ENCODE peak calls at places on chromosomes 12 and 14, in seven cellular contexts. I is GM23248, J is adrenal gland, F is transverse colon, L is adipocyte, U is right cardiac atrium, W is spleen. D is an unnamed sample. For H3K9me3, the result is how much of the 10 kb centered on the place peaks cover.

GRCh38 chr12:11623382-11623781 is 26.1 kb upstream of the ETV6 start:
- DNase-seq in I (no peak), J (no peak), F (no peak), L (peak), U (no peak), W (no peak), D (no peak)

GRCh38 chr12:59372971-59373370 is 222.9 kb upstream of the SLC16A7 start:
- DNase-seq in I (peak), J (no peak), F (no peak), L (peak), U (no peak), W (no peak), D (no peak)

GRCh38 chr12:72095025-72095424 is 156.4 kb downstream of the TPH2 start:
- DNase-seq in I (no peak), J (no peak), F (no peak), L (no peak), U (no peak), W (no peak), D (no peak)

GRCh38 chr12:57739387-57739786 is 845 bp upstream of the AGAP2 start:
- DNase-seq in I (no peak), J (no peak), F (no peak), L (no peak), U (no peak), W (peak), D (no peak)

GRCh38 chr12:131387281-131388163 is 323.4 kb upstream of the SFSWAP start:
- DNase-seq in I (no peak), J (no peak), F (no peak), L (no peak), U (peak), W (peak), D (no peak)

GRCh38 chr12:82474798-82475184 is 116.5 kb downstream of the METTL25 start:
- DNase-seq in I (peak), J (no peak), F (no peak), L (peak), U (no peak), W (no peak), D (no peak)

GRCh38 chr14:34858765-34859164 is 16.4 kb downstream of the BAZ1A start:
- DNase-seq in I (no peak), J (no peak), F (no peak), L (no peak), U (no peak), W (no peak), D (no peak)

GRCh38 chr12:45214071-45214470 is 1.8 kb upstream of the ANO6 start:
- DNase-seq in I (no peak), J (no peak), F (no peak), L (no peak), U (no peak), W (no peak), D (no peak)

GRCh38 chr14:96086032-96086431 is 46.9 kb downstream of the C14orf132 start:
- DNase-seq in I (peak), J (no peak), F (no peak), L (peak), U (no peak), W (no peak), D (no peak)

GRCh38 chr14:54728700-54729527 is 162.0 kb downstream of the SAMD4A start:
- DNase-seq in I (peak), J (no peak), F (no peak), L (no peak), U (no peak), W (no peak), D (no peak)

GRCh38 chr12:57864382-57864781 is 17.9 kb upstream of the CTDSP2 start:
- DNase-seq in I (peak), J (no peak), F (no peak), L (peak), U (peak), W (no peak), D (no peak)

GRCh38 chr14:34223302-34224150 is 238.5 kb downstream of the SPTSSA start:
- DNase-seq in I (no peak), J (no peak), F (no peak), L (no peak), U (no peak), W (no peak), D (no peak)

GRCh38 chr12:27289414-27289813 is 43.2 kb upstream of the BMAL2 start:
- DNase-seq in I (peak), J (no peak), F (no peak), L (peak), U (no peak), W (no peak), D (no peak)

GRCh38 chr14:100861188-100861936 is 35.4 kb downstream of the MEG3 start:
- DNase-seq in I (peak), J (no peak), F (no peak), L (no peak), U (peak), W (peak), D (no peak)

GRCh38 chr14:90368946-90369721 is 27.7 kb upstream of the CALM1 start:
- DNase-seq in I (peak), J (no peak), F (peak), L (no peak), U (no peak), W (no peak), D (no peak)

GRCh38 chr14:95486875-95487668 is 29.4 kb downstream of the SYNE3 start:
- DNase-seq in I (no peak), J (no peak), F (peak), L (no peak), U (peak), W (no peak), D (no peak)

GRCh38 chr14:50335389-50335788 is 23.3 kb downstream of the DMAC2L start:
- DNase-seq in I (peak), J (no peak), F (peak), L (no peak), U (peak), W (no peak), D (no peak)

GRCh38 chr12:47844264-47845020 is 24.7 kb upstream of the HDAC7 start:
- DNase-seq in I (peak), J (no peak), F (no peak), L (no peak), U (peak), W (peak), D (no peak)

GRCh38 chr14:71583246-71583645 is 349.0 kb upstream of the RGS6 start:
- DNase-seq in I (peak), J (peak), F (no peak), L (peak), U (no peak), W (no peak), D (no peak)

GRCh38 chr14:24665440-24665991 is 31.5 kb upstream of the GZMB start:
- DNase-seq in I (no peak), J (no peak), F (no peak), L (no peak), U (no peak), W (no peak), D (no peak)

GRCh38 chr12:105601158-105601557 is 270.7 kb downstream of the C12orf75 start:
- DNase-seq in I (no peak), J (no peak), F (no peak), L (peak), U (no peak), W (no peak), D (no peak)

GRCh38 chr12:57127710-57128518 is at the start of gene LRP1:
- DNase-seq in I (peak), J (peak), F (peak), L (peak), U (peak), W (peak), D (peak)

GRCh38 chr12:7431993-7432685 is 11.8 kb downstream of the CD163L1 start:
- DNase-seq in I (peak), J (no peak), F (no peak), L (peak), U (no peak), W (no peak), D (no peak)
- H3K9me3 ChIP-seq in I (under half), J (under half), F (under half), L (under half), U (under half), W (under half), D (under half)

GRCh38 chr12:133107121-133107520 is 23.0 kb downstream of the ZNF891 start:
- DNase-seq in I (no peak), J (no peak), F (no peak), L (no peak), U (no peak), W (no peak), D (no peak)

GRCh38 chr12:133108150-133108549 is 21.9 kb downstream of the ZNF891 start:
- DNase-seq in I (no peak), J (no peak), F (no peak), L (no peak), U (no peak), W (no peak), D (no peak)

GRCh38 chr12:133106253-133106652 is 23.8 kb downstream of the ZNF891 start:
- DNase-seq in I (peak), J (no peak), F (no peak), L (peak), U (no peak), W (no peak), D (no peak)

GRCh38 chr12:133105620-133106019 is 24.5 kb downstream of the ZNF891 start:
- DNase-seq in I (peak), J (no peak), F (no peak), L (no peak), U (no peak), W (no peak), D (no peak)
- H3K9me3 ChIP-seq in I (under half), J (half or more), F (half or more), L (half or more), U (under half), W (half or more), D (half or more)

GRCh38 chr12:95773320-95773719 is 17.2 kb downstream of the NTN4 start:
- DNase-seq in I (no peak), J (no peak), F (no peak), L (no peak), U (no peak), W (no peak), D (no peak)

DNA sequence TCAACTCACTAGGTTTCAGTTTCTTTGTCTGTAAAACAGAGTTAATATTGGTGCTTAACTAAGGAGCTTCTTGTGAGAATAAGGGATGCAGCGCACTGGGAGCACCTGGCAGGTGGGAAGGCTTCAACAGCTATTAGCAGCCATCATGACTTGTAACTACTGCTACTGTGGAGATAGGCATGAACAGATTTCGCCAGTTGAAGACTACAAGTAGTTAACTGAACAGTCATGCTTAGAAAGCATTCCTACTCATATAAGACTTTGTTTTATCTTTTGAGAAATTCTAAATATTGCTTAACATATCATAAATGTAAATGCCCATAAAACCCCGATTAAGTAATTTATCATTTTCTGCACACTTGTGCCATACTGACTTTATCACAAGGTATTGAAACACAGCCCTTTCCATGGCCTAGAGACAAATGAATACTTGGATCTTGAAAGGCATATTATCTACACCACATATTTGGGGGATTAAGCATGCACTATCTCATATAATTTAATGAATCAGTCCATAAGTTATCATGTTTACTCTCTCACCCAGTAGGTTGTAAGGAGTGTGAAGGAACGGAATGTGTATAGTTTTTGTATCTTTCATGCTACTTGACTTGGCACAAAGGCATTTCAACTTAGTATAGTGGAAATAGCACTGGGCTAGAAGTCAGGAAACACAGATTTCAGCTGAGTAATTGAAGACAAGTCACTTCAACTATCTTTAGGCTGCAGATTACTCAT is 16.1 kb downstream of the NTN4 start:
- DNase-seq in I (peak), J (no peak), F (no peak), L (no peak), U (no peak), W (no peak), D (no peak)
- H3K9me3 ChIP-seq in I (under half), J (under half), F (under half), L (under half), U (under half), W (under half), D (under half)

GRCh38 chr14:46646796-46647195 is 4.8 kb downstream of the RPL10L start:
- DNase-seq in I (no peak), J (no peak), F (no peak), L (no peak), U (no peak), W (no peak), D (no peak)
- H3K9me3 ChIP-seq in I (under half), J (under half), F (under half), L (under half), U (under half), W (under half), D (under half)

DNA sequence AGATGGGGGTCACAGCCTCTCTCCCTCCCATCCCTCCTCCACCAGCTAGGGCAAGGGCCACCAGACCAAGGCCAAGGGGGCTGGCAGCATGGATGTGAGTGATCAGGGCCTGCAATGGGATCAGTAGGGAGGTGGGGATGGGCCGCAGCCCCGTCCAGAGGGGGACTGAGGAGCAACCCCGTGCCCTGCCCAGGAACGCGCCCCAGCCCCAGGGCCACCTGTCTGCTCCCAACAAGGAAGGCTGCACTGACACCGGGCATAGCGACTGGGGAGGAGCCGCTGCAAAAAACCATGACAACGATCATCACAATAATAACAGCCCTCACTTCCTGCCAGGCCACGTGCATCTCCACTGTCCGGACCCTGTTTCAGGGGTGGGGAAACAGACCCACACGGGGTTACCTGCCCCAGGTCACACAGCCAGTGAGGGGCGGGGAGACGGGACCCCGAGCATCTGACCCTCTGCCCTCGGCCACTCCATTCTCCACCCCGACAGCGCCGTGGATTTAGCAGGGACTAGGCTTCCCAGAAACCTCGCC is 24.3 kb downstream of the NCOR2 start:
- DNase-seq in I (peak), J (peak), F (no peak), L (no peak), U (peak), W (peak), D (no peak)
- H3K9me3 ChIP-seq in I (under half), J (under half), F (under half), L (under half), U (under half), W (under half), D (under half)

GRCh38 chr12:53981652-53982565 is 3.0 kb upstream of the HOXC10 start:
- DNase-seq in I (no peak), J (no peak), F (no peak), L (no peak), U (no peak), W (no peak), D (no peak)
- H3K9me3 ChIP-seq in I (under half), J (under half), F (under half), L (under half), U (under half), W (under half), D (under half)

GRCh38 chr14:20197459-20197858 is 6.8 kb downstream of the OR11G2 start:
- DNase-seq in I (no peak), J (peak), F (no peak), L (no peak), U (no peak), W (no peak), D (no peak)

GRCh38 chr14:20191396-20191795 is 700 bp downstream of the OR11G2 start:
- DNase-seq in I (no peak), J (no peak), F (no peak), L (no peak), U (no peak), W (no peak), D (no peak)

GRCh38 chr14:20195911-20196310 is 5.2 kb downstream of the OR11G2 start:
- DNase-seq in I (peak), J (no peak), F (no peak), L (peak), U (no peak), W (no peak), D (no peak)

GRCh38 chr14:20190596-20190995 is at the start of gene OR11G2:
- DNase-seq in I (no peak), J (no peak), F (no peak), L (no peak), U (no peak), W (no peak), D (no peak)

GRCh38 chr14:20194101-20194500 is 3.4 kb downstream of the OR11G2 start:
- DNase-seq in I (no peak), J (no peak), F (no peak), L (no peak), U (no peak), W (no peak), D (no peak)
- H3K9me3 ChIP-seq in I (under half), J (under half), F (under half), L (under half), U (under half), W (under half), D (under half)

GRCh38 chr12:34597548-34598351 is 575.5 kb downstream of the ALG10 start:
- DNase-seq in I (no peak), J (no peak), F (peak), L (no peak), U (no peak), W (peak), D (no peak)
- H3K9me3 ChIP-seq in I (under half), J (under half), F (half or more), L (under half), U (under half), W (half or more), D (under half)

DNA sequence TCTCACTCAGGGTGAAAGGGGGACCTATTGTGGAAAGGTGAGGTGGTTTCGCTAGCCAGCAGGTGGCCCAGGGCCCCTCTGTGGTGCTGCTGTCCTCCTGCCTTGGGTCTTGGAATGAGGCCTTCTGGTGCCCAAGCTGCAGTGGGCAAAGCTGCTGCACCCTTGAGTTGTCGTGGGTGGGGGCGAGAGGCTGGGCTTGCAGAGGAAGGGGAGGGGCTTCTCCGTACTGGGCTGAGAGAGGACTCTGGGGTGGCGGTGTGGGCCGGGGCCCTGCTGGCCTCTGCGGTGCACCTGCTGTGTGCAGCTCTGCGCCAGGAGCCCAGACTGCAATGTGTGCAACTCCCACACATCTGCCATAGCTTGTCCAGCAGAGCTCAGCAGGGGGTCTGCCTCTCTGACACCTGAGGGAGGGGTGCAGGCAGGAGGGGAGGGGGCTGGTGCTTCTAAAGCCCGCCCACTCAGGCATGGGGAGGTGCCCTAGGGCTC is 145.8 kb downstream of the KIF26A start:
- DNase-seq in I (no peak), J (no peak), F (no peak), L (no peak), U (peak), W (peak), D (no peak)
- H3K9me3 ChIP-seq in I (under half), J (under half), F (under half), L (under half), U (under half), W (under half), D (under half)

GRCh38 chr14:28061006-28061405 is 705.6 kb upstream of the FOXG1 start:
- DNase-seq in I (no peak), J (no peak), F (no peak), L (no peak), U (no peak), W (no peak), D (no peak)
- H3K9me3 ChIP-seq in I (under half), J (under half), F (under half), L (under half), U (under half), W (under half), D (under half)

D was measured in T-helper 17 cell.